ENCODE peak calls at places on chromosomes 3 and 15, in six cellular contexts. One of them, this sample, is unnamed.

GRCh38 chr3:45760878-45761711 is 35.2 kb downstream of the SLC6A20 start:
- DNase-seq in trophoblast cell: peak
- DNase-seq in mesenchymal stem cell: peak
- DNase-seq in IMR-90: peak
- DNase-seq in neuronal stem cell: peak
- DNase-seq in H1: peak
- DNase-seq in this sample: peak

GRCh38 chr3:167882057-167882667 is 146.6 kb downstream of the SERPINI1 start:
- DNase-seq in H1: no peak
- DNase-seq in neuronal stem cell: no peak
- DNase-seq in IMR-90: peak
- DNase-seq in mesenchymal stem cell: peak
- DNase-seq in trophoblast cell: peak
- DNase-seq in this sample: no peak

GRCh38 chr15:62431391-62431790 is 266.3 kb upstream of the C2CD4B start:
- DNase-seq in H1: no peak
- DNase-seq in IMR-90: no peak
- DNase-seq in trophoblast cell: no peak
- DNase-seq in mesenchymal stem cell: no peak
- DNase-seq in neuronal stem cell: no peak
- DNase-seq in this sample: no peak

GRCh38 chr3:25604107-25604805 is 60.5 kb downstream of the TOP2B start:
- DNase-seq in mesenchymal stem cell: peak
- DNase-seq in neuronal stem cell: no peak
- DNase-seq in H1: no peak
- DNase-seq in IMR-90: peak
- DNase-seq in trophoblast cell: peak
- DNase-seq in this sample: no peak

GRCh38 chr15:55281517-55282227 is 7.9 kb downstream of the RAB27A start:
- DNase-seq in neuronal stem cell: no peak
- DNase-seq in mesenchymal stem cell: no peak
- DNase-seq in trophoblast cell: no peak
- DNase-seq in IMR-90: no peak
- DNase-seq in H1: no peak
- DNase-seq in this sample: no peak

GRCh38 chr3:2391876-2392275 is 293.2 kb downstream of the CNTN4 start:
- DNase-seq in IMR-90: no peak
- DNase-seq in neuronal stem cell: no peak
- DNase-seq in mesenchymal stem cell: no peak
- DNase-seq in H1: no peak
- DNase-seq in trophoblast cell: no peak
- DNase-seq in this sample: no peak

GRCh38 chr15:67407709-67408257 is 113.1 kb upstream of the C15orf61 start:
- DNase-seq in mesenchymal stem cell: no peak
- DNase-seq in neuronal stem cell: no peak
- DNase-seq in trophoblast cell: no peak
- DNase-seq in IMR-90: no peak
- DNase-seq in H1: no peak
- DNase-seq in this sample: no peak

GRCh38 chr3:14242490-14243311 is 64.1 kb downstream of the LSM3 start:
- DNase-seq in trophoblast cell: no peak
- DNase-seq in H1: no peak
- DNase-seq in neuronal stem cell: peak
- DNase-seq in mesenchymal stem cell: no peak
- DNase-seq in IMR-90: no peak
- DNase-seq in this sample: no peak

GRCh38 chr15:31263751-31264533 is 62.7 kb upstream of the KLF13 start:
- DNase-seq in H1: peak
- DNase-seq in mesenchymal stem cell: no peak
- DNase-seq in IMR-90: no peak
- DNase-seq in trophoblast cell: peak
- DNase-seq in neuronal stem cell: no peak
- DNase-seq in this sample: peak

GRCh38 chr15:61025746-61026256 is 203.3 kb downstream of the RORA start:
- DNase-seq in trophoblast cell: no peak
- DNase-seq in IMR-90: no peak
- DNase-seq in mesenchymal stem cell: no peak
- DNase-seq in neuronal stem cell: no peak
- DNase-seq in H1: no peak
- DNase-seq in this sample: no peak

GRCh38 chr15:44219073-44219472 is 24.0 kb upstream of the FRMD5 start:
- DNase-seq in neuronal stem cell: no peak
- DNase-seq in trophoblast cell: no peak
- DNase-seq in IMR-90: no peak
- DNase-seq in H1: no peak
- DNase-seq in mesenchymal stem cell: no peak
- DNase-seq in this sample: no peak

GRCh38 chr3:43105224-43105596 is 669 bp downstream of the POMGNT2 start:
- DNase-seq in trophoblast cell: no peak
- DNase-seq in neuronal stem cell: no peak
- DNase-seq in IMR-90: no peak
- DNase-seq in H1: peak
- DNase-seq in mesenchymal stem cell: no peak
- DNase-seq in this sample: no peak

GRCh38 chr3:140910860-140911259 is 30.8 kb upstream of the SLC25A36 start:
- DNase-seq in trophoblast cell: peak
- DNase-seq in mesenchymal stem cell: peak
- DNase-seq in neuronal stem cell: peak
- DNase-seq in IMR-90: peak
- DNase-seq in H1: peak
- DNase-seq in this sample: peak

GRCh38 chr3:52831500-52832301 is 1.2 kb upstream of the ITIH4 start:
- DNase-seq in IMR-90: peak
- DNase-seq in mesenchymal stem cell: peak
- DNase-seq in neuronal stem cell: no peak
- DNase-seq in trophoblast cell: peak
- DNase-seq in H1: no peak
- DNase-seq in this sample: no peak

GRCh38 chr15:68389936-68390790 is 41.8 kb downstream of the ITGA11 start:
- DNase-seq in trophoblast cell: no peak
- DNase-seq in IMR-90: peak
- DNase-seq in mesenchymal stem cell: peak
- DNase-seq in neuronal stem cell: no peak
- DNase-seq in H1: peak
- DNase-seq in this sample: peak

GRCh38 chr15:64544450-64544849 is 84.1 kb downstream of the ZNF609 start:
- DNase-seq in H1: no peak
- DNase-seq in IMR-90: no peak
- DNase-seq in neuronal stem cell: no peak
- DNase-seq in mesenchymal stem cell: no peak
- DNase-seq in trophoblast cell: peak
- DNase-seq in this sample: no peak
- H4K91ac ChIP-seq in H1: no peak
- H4K91ac ChIP-seq in IMR-90: no peak
- H4K91ac ChIP-seq in neuronal stem cell: no peak
- H4K91ac ChIP-seq in mesenchymal stem cell: no peak
- H4K91ac ChIP-seq in trophoblast cell: no peak
- H4K91ac ChIP-seq in this sample: no peak

DNA sequence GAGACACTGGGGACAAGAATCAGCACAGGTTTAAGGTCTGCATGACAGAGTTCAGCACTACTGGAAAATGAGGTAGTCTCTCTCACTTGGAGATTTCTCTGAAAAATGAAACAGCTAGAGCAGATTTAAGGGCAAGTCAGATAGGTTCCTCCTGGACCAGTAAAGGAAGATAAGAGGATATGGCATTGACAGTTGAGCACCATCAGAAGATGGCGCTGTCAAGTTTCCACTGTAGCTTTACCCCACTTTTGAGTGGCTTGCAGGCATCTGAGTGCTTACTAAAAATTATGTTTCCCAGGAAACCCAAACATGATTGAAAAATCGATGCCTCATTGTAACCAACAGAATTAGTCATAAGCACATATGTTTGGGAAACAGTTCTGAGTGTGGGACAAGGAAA is 407.2 kb upstream of the UBE2E2 start:
- DNase-seq in IMR-90: no peak
- DNase-seq in neuronal stem cell: no peak
- DNase-seq in mesenchymal stem cell: no peak
- DNase-seq in H1: no peak
- DNase-seq in trophoblast cell: no peak
- DNase-seq in this sample: no peak
- H4K91ac ChIP-seq in IMR-90: no peak
- H4K91ac ChIP-seq in neuronal stem cell: no peak
- H4K91ac ChIP-seq in mesenchymal stem cell: no peak
- H4K91ac ChIP-seq in H1: no peak
- H4K91ac ChIP-seq in trophoblast cell: peak
- H4K91ac ChIP-seq in this sample: no peak

GRCh38 chr3:185082149-185082548 is 70.7 kb downstream of the C3orf70 start:
- DNase-seq in IMR-90: peak
- DNase-seq in neuronal stem cell: no peak
- DNase-seq in H1: no peak
- DNase-seq in trophoblast cell: no peak
- DNase-seq in mesenchymal stem cell: peak
- DNase-seq in this sample: no peak
- H4K91ac ChIP-seq in IMR-90: no peak
- H4K91ac ChIP-seq in neuronal stem cell: no peak
- H4K91ac ChIP-seq in H1: no peak
- H4K91ac ChIP-seq in trophoblast cell: no peak
- H4K91ac ChIP-seq in mesenchymal stem cell: no peak
- H4K91ac ChIP-seq in this sample: no peak

GRCh38 chr3:181025204-181025603 is 35.7 kb upstream of the DNAJC19 start:
- DNase-seq in IMR-90: no peak
- DNase-seq in neuronal stem cell: no peak
- DNase-seq in mesenchymal stem cell: no peak
- DNase-seq in trophoblast cell: no peak
- DNase-seq in H1: no peak
- DNase-seq in this sample: no peak

GRCh38 chr3:181030948-181031347 is 41.4 kb upstream of the DNAJC19 start:
- DNase-seq in H1: no peak
- DNase-seq in IMR-90: no peak
- DNase-seq in mesenchymal stem cell: no peak
- DNase-seq in neuronal stem cell: no peak
- DNase-seq in trophoblast cell: no peak
- DNase-seq in this sample: no peak
- H4K91ac ChIP-seq in H1: no peak
- H4K91ac ChIP-seq in IMR-90: no peak
- H4K91ac ChIP-seq in mesenchymal stem cell: no peak
- H4K91ac ChIP-seq in neuronal stem cell: no peak
- H4K91ac ChIP-seq in trophoblast cell: no peak
- H4K91ac ChIP-seq in this sample: no peak

GRCh38 chr3:128784843-128785242 is 58.9 kb downstream of the RAB7A start:
- DNase-seq in trophoblast cell: no peak
- DNase-seq in H1: no peak
- DNase-seq in IMR-90: no peak
- DNase-seq in mesenchymal stem cell: no peak
- DNase-seq in neuronal stem cell: no peak
- DNase-seq in this sample: no peak
- H4K91ac ChIP-seq in trophoblast cell: no peak
- H4K91ac ChIP-seq in H1: no peak
- H4K91ac ChIP-seq in IMR-90: no peak
- H4K91ac ChIP-seq in mesenchymal stem cell: no peak
- H4K91ac ChIP-seq in neuronal stem cell: no peak
- H4K91ac ChIP-seq in this sample: no peak